ENCODE peak calls at places on chromosomes 13 and 19, in six cellular contexts. X, Q, N, K, G and H are unnamed samples.

GRCh38 chr19:40982594-40983101 is 8.4 kb upstream of the CYP2B6 start:
- DNase-seq in X (no peak), Q (peak; percentile 52), N (peak; percentile 84), K (no peak), G (no peak), H (no peak)

GRCh38 chr19:1523412-1524205 is at the start of gene PLK5:
- DNase-seq in X (no peak), Q (no peak), N (no peak), K (peak; percentile 74), G (no peak), H (no peak)

GRCh38 chr13:61010358-61010757 is 405.3 kb downstream of the PCDH20 start:
- DNase-seq in X (no peak), Q (no peak), N (no peak), K (no peak), G (no peak), H (no peak)

GRCh38 chr19:14375055-14375581 is 6.1 kb upstream of the ADGRE5 start:
- DNase-seq in X (no peak), Q (no peak), N (no peak), K (no peak), G (no peak), H (no peak)

GRCh38 chr19:14561249-14561648 is 10.6 kb downstream of the NDUFB7 start:
- DNase-seq in X (no peak), Q (no peak), N (no peak), K (no peak), G (no peak), H (no peak)

GRCh38 chr19:53311044-53311443 is 22.5 kb upstream of the ZNF845 start:
- DNase-seq in X (no peak), Q (no peak), N (no peak), K (no peak), G (no peak), H (no peak)

GRCh38 chr13:114068723-114069322 is 63.6 kb downstream of the RASA3 start:
- DNase-seq in X (no peak), Q (no peak), N (no peak), K (no peak), G (no peak), H (no peak)

GRCh38 chr13:30111810-30112209 is 195.5 kb downstream of the KATNAL1 start:
- DNase-seq in X (no peak), Q (no peak), N (no peak), K (no peak), G (peak; percentile 20), H (no peak)

GRCh38 chr19:4970558-4971423 is 1.9 kb downstream of the KDM4B start:
- DNase-seq in X (no peak), Q (no peak), N (no peak), K (peak; percentile 55), G (peak; percentile 37), H (no peak)

GRCh38 chr19:10797541-10798256 is 38.3 kb downstream of the TMED1 start:
- DNase-seq in X (peak; percentile 74), Q (no peak), N (no peak), K (no peak), G (no peak), H (no peak)

GRCh38 chr19:2711175-2711936 is 8.9 kb upstream of the GNG7 start:
- DNase-seq in X (no peak), Q (no peak), N (no peak), K (no peak), G (no peak), H (no peak)

GRCh38 chr19:4316940-4317339 is 12.5 kb downstream of the FSD1 start:
- DNase-seq in X (no peak), Q (no peak), N (no peak), K (no peak), G (no peak), H (no peak)

GRCh38 chr19:10005632-10006334 is 4.5 kb downstream of the COL5A3 start:
- DNase-seq in X (no peak), Q (no peak), N (no peak), K (no peak), G (no peak), H (no peak)

GRCh38 chr13:28181413-28181812 is 43.1 kb downstream of the PAN3 start:
- DNase-seq in X (no peak), Q (no peak), N (no peak), K (no peak), G (no peak), H (peak; percentile 10)

GRCh38 chr19:45294291-45295029 is 28.2 kb downstream of the CKM start:
- DNase-seq in X (no peak), Q (no peak), N (no peak), K (no peak), G (no peak), H (no peak)

GRCh38 chr13:57631607-57632275 is at the start of gene PCDH17:
- DNase-seq in X (no peak), Q (peak; percentile 76), N (no peak), K (no peak), G (no peak), H (no peak)

GRCh38 chr13:108597943-108598342 is 31.5 kb upstream of the MYO16 start:
- DNase-seq in X (no peak), Q (no peak), N (no peak), K (no peak), G (peak; percentile 8), H (no peak)

GRCh38 chr19:5048091-5048726 is 79.3 kb downstream of the KDM4B start:
- DNase-seq in X (no peak), Q (peak; percentile 97), N (peak; percentile 80), K (peak; percentile 92), G (peak; percentile 27), H (no peak)

GRCh38 chr13:27211771-27212364 is 39.5 kb upstream of the RPL21 start:
- DNase-seq in X (no peak), Q (no peak), N (no peak), K (no peak), G (no peak), H (peak; percentile 32)

GRCh38 chr13:49533586-49534269 is 38.0 kb downstream of the PHF11 start:
- DNase-seq in X (no peak), Q (no peak), N (no peak), K (no peak), G (no peak), H (no peak)

GRCh38 chr19:41366089-41366488 is 2.1 kb upstream of the B9D2 start:
- DNase-seq in X (no peak), Q (no peak), N (no peak), K (no peak), G (no peak), H (no peak)

GRCh38 chr13:80605007-80605406 is 264.1 kb upstream of the SPRY2 start:
- DNase-seq in X (no peak), Q (no peak), N (no peak), K (no peak), G (no peak), H (no peak)

GRCh38 chr13:80604094-80604493 is 263.2 kb upstream of the SPRY2 start:
- DNase-seq in X (no peak), Q (no peak), N (no peak), K (no peak), G (no peak), H (no peak)

GRCh38 chr13:29905845-29906244 is 55.4 kb upstream of the UBL3 start:
- DNase-seq in X (no peak), Q (no peak), N (no peak), K (no peak), G (peak; percentile 24), H (no peak)

GRCh38 chr13:31408927-31409326 is 209.2 kb downstream of the B3GLCT start:
- DNase-seq in X (no peak), Q (no peak), N (no peak), K (no peak), G (no peak), H (no peak)

GRCh38 chr13:98509271-98510155 is 67.4 kb downstream of the STK24 start:
- DNase-seq in X (peak; percentile 79), Q (no peak), N (no peak), K (peak; percentile 82), G (peak; percentile 30), H (peak; percentile 63)

GRCh38 chr13:98506343-98507059 is 70.4 kb downstream of the STK24 start:
- DNase-seq in X (no peak), Q (no peak), N (no peak), K (no peak), G (peak; percentile 61), H (no peak)

GRCh38 chr13:98504371-98504963 is 72.4 kb downstream of the STK24 start:
- DNase-seq in X (peak; percentile 56), Q (no peak), N (no peak), K (no peak), G (no peak), H (no peak)

GRCh38 chr13:98508280-98509074 is 68.4 kb downstream of the STK24 start:
- DNase-seq in X (no peak), Q (no peak), N (no peak), K (no peak), G (peak; percentile 35), H (peak; percentile 78)

GRCh38 chr13:98507060-98507797 is 69.7 kb downstream of the STK24 start:
- DNase-seq in X (no peak), Q (no peak), N (peak; percentile 85), K (no peak), G (peak; percentile 48), H (no peak)
- TF ChIP-seq ZNF274 in X (no peak), Q (no peak), N (no peak), K (no peak), G (no peak), H (no peak)

DNA sequence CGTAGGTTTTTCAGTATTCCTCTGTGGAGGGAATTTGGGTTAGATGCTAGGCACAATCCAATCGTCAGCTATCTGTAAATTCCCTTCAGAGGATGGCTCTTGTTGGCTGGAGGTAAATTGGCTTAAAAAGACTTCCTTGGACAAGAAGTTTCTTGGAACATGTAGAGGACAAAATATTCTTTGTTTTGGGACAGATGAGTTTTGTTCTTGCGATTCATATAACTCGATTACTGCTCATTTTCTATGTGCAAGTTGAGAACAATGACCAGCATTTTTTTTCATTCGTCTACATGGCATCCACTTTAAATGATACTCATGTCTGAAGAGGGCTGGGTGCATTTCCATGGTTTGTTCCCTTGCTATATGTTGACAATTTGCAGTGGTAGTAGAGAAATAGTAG is 41.7 kb downstream of the COL4A2 start:
- DNase-seq in X (no peak), Q (no peak), N (no peak), K (no peak), G (no peak), H (no peak)
- TF ChIP-seq ZNF274 in X (no peak), Q (no peak), N (no peak), K (no peak), G (no peak), H (no peak)

DNA sequence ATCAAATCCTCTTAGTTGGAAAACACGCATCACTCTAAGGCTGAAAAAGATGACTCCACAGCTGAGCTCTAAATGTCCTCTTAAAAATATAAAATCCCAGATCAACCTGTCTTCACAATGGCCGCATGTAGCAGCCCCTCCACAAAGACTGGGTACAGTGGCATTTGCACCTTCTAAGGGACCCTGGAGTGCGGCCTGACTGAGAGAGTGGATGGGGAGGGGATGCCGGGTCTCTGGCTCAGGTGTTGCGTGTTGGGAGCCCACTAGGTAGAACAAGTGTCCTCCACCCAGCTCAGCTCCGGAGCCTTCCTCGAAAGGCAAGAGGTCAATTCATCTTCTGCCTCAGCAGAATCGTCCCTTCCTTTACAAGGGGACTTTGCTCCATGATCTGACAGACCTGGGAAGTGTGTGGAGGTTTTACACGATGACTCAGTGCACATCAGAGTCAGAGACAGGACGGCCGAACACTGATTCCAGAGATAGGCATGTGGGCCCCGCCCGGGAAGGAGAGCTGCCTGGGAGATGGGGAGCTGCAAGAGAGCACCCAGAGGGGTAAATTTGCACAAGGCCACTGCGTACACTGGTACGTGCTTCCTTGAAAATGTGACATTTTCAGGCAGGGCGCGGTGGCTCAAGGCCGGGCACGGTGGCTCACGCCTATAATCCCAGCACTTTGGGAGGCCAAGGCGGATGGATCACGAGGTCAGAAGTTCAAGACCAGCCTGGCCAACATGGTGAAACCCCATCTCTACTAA is 23.5 kb upstream of the SLC15A1 start:
- DNase-seq in X (no peak), Q (no peak), N (no peak), K (peak; percentile 15), G (peak; percentile 87), H (peak; percentile 88)
- TF ChIP-seq ZNF274 in X (no peak), Q (no peak), N (no peak), K (no peak), G (peak; percentile 21), H (no peak)

GRCh38 chr19:13132471-13133166 is 14.6 kb downstream of the NACC1 start:
- DNase-seq in X (no peak), Q (no peak), N (no peak), K (no peak), G (no peak), H (no peak)
- TF ChIP-seq ZNF274 in X (no peak), Q (no peak), N (no peak), K (no peak), G (no peak), H (no peak)